ENCODE peak calls at places on chromosomes 5 and 9, in ten cellular contexts. N is neural crest cell, P is heart left ventricle, J is transverse colon, D is lower lobe of right lung, X is HCT116, T is WTC11, A is sigmoid colon, B is colonic mucosa, L is IMR-90. I is an unnamed sample.

GRCh38 chr5:172052454-172053236 is 46.2 kb upstream of the FBXW11 start:
- DNase-seq in N (no peak), P (peak; percentile 88), J (peak; percentile 18), D (no peak), X (no peak), T (no peak), A (peak; percentile 83), B (no peak), L (peak; percentile 86), I (no peak)

GRCh38 chr5:128144491-128144890 is 60.9 kb downstream of the SLC12A2 start:
- DNase-seq in N (no peak), P (no peak), J (no peak), D (no peak), X (no peak), T (no peak), A (no peak), B (no peak), L (peak; percentile 70), I (no peak)

GRCh38 chr5:147223951-147224791 is 10.7 kb upstream of the STK32A start:
- DNase-seq in N (no peak), P (no peak), J (peak; percentile 16), D (no peak), X (peak; percentile 36), T (peak; percentile 19), A (peak; percentile 66), B (peak; percentile 38), L (peak; percentile 42), I (peak; percentile 18)

GRCh38 chr9:13411827-13412226 is 132.3 kb upstream of the MPDZ start:
- DNase-seq in N (no peak), P (no peak), J (no peak), D (no peak), X (no peak), T (no peak), A (no peak), B (no peak), L (no peak), I (no peak)

GRCh38 chr9:123162359-123163345 is 105.7 kb downstream of the STRBP start:
- DNase-seq in N (no peak), P (no peak), J (no peak), D (no peak), X (no peak), T (no peak), A (no peak), B (no peak), L (peak; percentile 71), I (no peak)

GRCh38 chr5:109016300-109016699 is 268.6 kb downstream of the FER start:
- DNase-seq in N (no peak), P (no peak), J (no peak), D (no peak), X (no peak), T (no peak), A (no peak), B (no peak), L (peak; percentile 37), I (no peak)

GRCh38 chr5:4905674-4906528 is 234.2 kb upstream of the ADAMTS16 start:
- DNase-seq in N (no peak), P (peak; percentile 72), J (peak; percentile 16), D (no peak), X (no peak), T (peak; percentile 47), A (peak; percentile 89), B (peak; percentile 25), L (no peak), I (no peak)

GRCh38 chr9:98083059-98083458 is 26.5 kb downstream of the NANS start:
- DNase-seq in N (no peak), P (no peak), J (peak; percentile 45), D (no peak), X (no peak), T (no peak), A (no peak), B (no peak), L (peak; percentile 46), I (no peak)

GRCh38 chr5:133122711-133123110 is 70.9 kb downstream of the HSPA4 start:
- DNase-seq in N (no peak), P (no peak), J (no peak), D (no peak), X (no peak), T (no peak), A (no peak), B (no peak), L (no peak), I (no peak)

GRCh38 chr5:107372723-107373487 is 297.8 kb downstream of the EFNA5 start:
- DNase-seq in N (no peak), P (no peak), J (no peak), D (no peak), X (no peak), T (no peak), A (no peak), B (no peak), L (peak; percentile 12), I (no peak)

GRCh38 chr9:81827616-81828296 is 100.5 kb upstream of the SPATA31D4 start:
- DNase-seq in N (no peak), P (no peak), J (no peak), D (no peak), X (no peak), T (no peak), A (no peak), B (no peak), L (no peak), I (no peak)

GRCh38 chr5:157874861-157875260 is 15.9 kb upstream of the CLINT1 start:
- DNase-seq in N (no peak), P (no peak), J (no peak), D (no peak), X (no peak), T (no peak), A (no peak), B (no peak), L (no peak), I (no peak)
- TF ChIP-seq CTCF in N (no peak), P (no peak), J (no peak), D (no peak), X (no peak), T (no peak), A (no peak), B (no peak), L (no peak), I (no peak)

DNA sequence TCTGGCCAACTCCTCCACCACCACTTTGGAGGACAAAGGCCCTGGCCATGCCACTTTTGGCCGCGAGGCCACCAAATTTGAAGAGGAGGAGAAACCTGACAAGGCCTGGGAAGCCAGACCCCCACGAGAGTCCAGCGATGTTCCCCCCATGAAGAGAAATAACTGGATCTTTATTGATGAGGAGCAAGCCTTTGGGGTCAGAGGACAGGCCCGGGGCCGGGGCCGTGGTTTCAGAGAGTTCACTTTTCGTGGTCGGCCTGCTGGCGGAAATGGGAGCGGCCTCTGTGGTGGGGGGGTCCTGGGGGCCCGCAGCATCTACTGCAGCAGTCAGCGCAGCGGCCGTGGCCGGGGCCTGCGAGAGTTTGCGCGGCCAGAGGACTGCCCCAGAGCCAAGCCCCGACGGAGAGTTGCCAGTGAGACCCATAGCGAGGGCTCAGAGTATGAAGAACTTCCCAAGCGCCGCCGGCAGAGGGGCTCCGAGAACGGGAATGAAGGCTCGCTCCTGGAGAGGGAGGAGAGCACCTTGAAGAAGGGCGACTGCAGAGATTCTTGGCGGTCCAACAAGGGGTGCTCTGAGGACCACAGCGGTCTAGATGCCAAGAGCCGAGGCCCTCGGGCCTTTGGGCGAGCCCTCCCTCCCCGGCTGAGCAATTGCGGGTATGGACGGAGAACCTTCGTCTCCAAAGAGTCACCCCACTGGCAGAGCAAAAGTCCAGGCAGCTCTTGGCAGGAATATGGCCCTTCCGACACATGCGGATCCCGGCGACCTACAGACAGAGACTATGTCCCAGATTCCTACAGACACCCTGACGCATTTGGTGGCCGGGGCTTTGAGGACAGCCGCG is 27.4 kb upstream of the POMT1 start:
- DNase-seq in N (no peak), P (no peak), J (no peak), D (peak; percentile 41), X (no peak), T (no peak), A (peak; percentile 64), B (no peak), L (no peak), I (no peak)
- TF ChIP-seq CTCF in N (no peak), P (no peak), J (no peak), D (no peak), X (no peak), T (no peak), A (no peak), B (no peak), L (no peak), I (no peak)

DNA sequence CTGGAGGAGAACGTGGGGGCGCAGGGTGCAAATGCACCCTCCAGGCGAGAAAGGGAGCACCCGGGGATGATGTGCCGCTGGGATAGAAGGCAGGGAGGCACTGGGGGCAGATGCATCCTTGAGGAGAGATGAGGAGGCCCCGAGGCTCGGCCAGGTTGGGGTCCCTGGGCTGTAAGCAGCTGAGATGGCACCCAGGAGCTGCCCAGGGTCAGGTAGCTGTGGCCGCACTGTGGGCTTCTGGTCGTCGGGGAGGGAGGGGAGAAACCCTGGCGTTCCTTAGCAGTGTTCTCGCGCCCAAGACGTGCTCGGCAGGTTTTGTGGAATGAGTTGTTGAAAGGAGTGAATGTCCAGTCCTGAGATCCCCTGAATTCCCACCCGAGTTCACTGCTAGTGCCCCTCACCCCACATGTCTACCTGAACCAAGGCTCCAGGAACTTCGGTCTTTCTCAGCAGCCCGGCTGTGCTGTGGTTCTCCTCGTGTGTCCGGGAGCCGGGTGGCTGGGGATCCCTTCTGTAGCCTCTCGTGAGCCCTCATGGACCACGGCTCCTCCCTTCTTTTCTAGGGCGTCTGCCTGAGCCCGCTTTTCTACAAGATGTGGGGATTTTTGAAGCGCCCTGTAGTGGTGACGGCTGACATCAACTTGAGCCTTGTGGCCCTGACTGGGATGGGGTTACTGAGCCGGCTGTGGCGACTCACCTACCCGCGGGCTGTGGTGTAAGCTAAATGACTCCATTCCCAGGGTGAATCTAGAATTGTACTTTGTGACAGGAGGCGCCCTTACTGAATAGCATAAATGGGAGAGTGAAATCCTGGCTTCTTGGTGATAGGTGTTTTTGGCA is 1.1 kb downstream of the POMT1 start:
- DNase-seq in N (no peak), P (no peak), J (peak; percentile 18), D (no peak), X (no peak), T (peak; percentile 29), A (no peak), B (no peak), L (peak; percentile 49), I (no peak)
- TF ChIP-seq CTCF in N (no peak), P (no peak), J (no peak), D (no peak), X (no peak), T (no peak), A (no peak), B (no peak), L (no peak), I (no peak)

GRCh38 chr5:56024810-56025302 is 30.1 kb upstream of the IL6ST start:
- DNase-seq in N (no peak), P (no peak), J (no peak), D (no peak), X (no peak), T (no peak), A (no peak), B (no peak), L (no peak), I (no peak)

GRCh38 chr5:56025303-56025885 is 30.6 kb upstream of the IL6ST start:
- DNase-seq in N (no peak), P (no peak), J (no peak), D (no peak), X (no peak), T (no peak), A (no peak), B (peak; percentile 37), L (peak; percentile 21), I (no peak)

GRCh38 chr5:56028708-56029107 is 33.9 kb upstream of the IL6ST start:
- DNase-seq in N (no peak), P (no peak), J (no peak), D (no peak), X (no peak), T (no peak), A (no peak), B (no peak), L (no peak), I (no peak)

GRCh38 chr5:56026863-56027300 is 32.1 kb upstream of the IL6ST start:
- DNase-seq in N (no peak), P (no peak), J (no peak), D (no peak), X (no peak), T (no peak), A (no peak), B (no peak), L (peak; percentile 94), I (no peak)

GRCh38 chr5:56029457-56029856 is 34.7 kb upstream of the IL6ST start:
- DNase-seq in N (no peak), P (no peak), J (no peak), D (no peak), X (no peak), T (no peak), A (no peak), B (no peak), L (no peak), I (no peak)
- TF ChIP-seq CTCF in N (no peak), P (no peak), J (no peak), D (no peak), X (no peak), T (no peak), A (no peak), B (no peak), L (no peak), I (no peak)

I was measured in glutamatergic neuron.